ENCODE peak calls at places on chromosomes 13 and 19, in seven cellular contexts. D, U, O, M, A, J and H are unnamed samples. For H3K27me3, the result is how much of the 10 kb centered on the place peaks cover.

GRCh38 chr13:73924607-73925006 is 209.6 kb downstream of the KLF12 start:
- DNase-seq in D (no peak), U (no peak), O (peak), M (no peak), A (no peak), J (peak), H (no peak)

GRCh38 chr13:95154441-95154886 is 146.8 kb downstream of the ABCC4 start:
- DNase-seq in D (no peak), U (no peak), O (no peak), M (no peak), A (no peak), J (no peak), H (no peak)

GRCh38 chr13:82407321-82407720 is 1475.0 kb downstream of the SLITRK1 start:
- DNase-seq in D (no peak), U (no peak), O (no peak), M (no peak), A (no peak), J (no peak), H (no peak)

GRCh38 chr19:11321206-11322126 is 18.0 kb downstream of the RAB3D start:
- DNase-seq in D (no peak), U (no peak), O (no peak), M (no peak), A (no peak), J (no peak), H (no peak)

GRCh38 chr13:29801102-29801501 is 49.3 kb downstream of the UBL3 start:
- DNase-seq in D (no peak), U (no peak), O (no peak), M (no peak), A (no peak), J (no peak), H (no peak)

GRCh38 chr19:17281391-17282304 is at the start of gene ANKLE1:
- DNase-seq in D (peak), U (no peak), O (no peak), M (no peak), A (no peak), J (peak), H (no peak)

GRCh38 chr19:45693168-45693788 is 812 bp downstream of the QPCTL start:
- DNase-seq in D (peak), U (peak), O (peak), M (peak), A (peak), J (peak), H (no peak)

GRCh38 chr19:43623889-43624670 is 4.7 kb upstream of the ZNF428 start:
- DNase-seq in D (peak), U (no peak), O (no peak), M (no peak), A (no peak), J (no peak), H (no peak)

GRCh38 chr13:66992183-66992582 is 238.0 kb downstream of the PCDH9 start:
- DNase-seq in D (no peak), U (no peak), O (no peak), M (no peak), A (no peak), J (no peak), H (no peak)

GRCh38 chr13:77779461-77780272 is 82.2 kb downstream of the SLAIN1 start:
- DNase-seq in D (peak), U (no peak), O (peak), M (peak), A (no peak), J (peak), H (no peak)

GRCh38 chr13:23547000-23547590 is 23.1 kb upstream of the TNFRSF19 start:
- DNase-seq in D (no peak), U (no peak), O (no peak), M (peak), A (no peak), J (no peak), H (no peak)

GRCh38 chr19:12043752-12044422 is 8.4 kb upstream of the ZNF433 start:
- DNase-seq in D (no peak), U (no peak), O (no peak), M (no peak), A (no peak), J (no peak), H (no peak)

GRCh38 chr13:77033717-77034302 is 6.9 kb upstream of the FBXL3 start:
- DNase-seq in D (no peak), U (no peak), O (no peak), M (no peak), A (no peak), J (no peak), H (no peak)

GRCh38 chr13:48400090-48400694 is 12.7 kb downstream of the LPAR6 start:
- DNase-seq in D (no peak), U (no peak), O (no peak), M (no peak), A (no peak), J (no peak), H (no peak)

GRCh38 chr19:41269571-41269970 is 5.4 kb downstream of the HNRNPUL1 start:
- DNase-seq in D (no peak), U (no peak), O (no peak), M (no peak), A (no peak), J (no peak), H (no peak)

GRCh38 chr19:49847731-49848696 is 2.9 kb upstream of the PTOV1 start:
- DNase-seq in D (no peak), U (no peak), O (peak), M (no peak), A (no peak), J (no peak), H (no peak)

GRCh38 chr19:33624586-33625153 is 2.9 kb downstream of the CHST8 start:
- DNase-seq in D (no peak), U (no peak), O (no peak), M (no peak), A (no peak), J (no peak), H (no peak)

GRCh38 chr13:52001120-52001731 is 10.0 kb downstream of the ATP7B start:
- DNase-seq in D (peak), U (no peak), O (peak), M (no peak), A (no peak), J (no peak), H (no peak)

GRCh38 chr13:65416784-65417183 is 1813.4 kb downstream of the PCDH9 start:
- DNase-seq in D (no peak), U (no peak), O (no peak), M (no peak), A (no peak), J (no peak), H (no peak)

GRCh38 chr19:32339988-32340874 is 5.2 kb upstream of the ZNF507 start:
- DNase-seq in D (peak), U (peak), O (peak), M (peak), A (no peak), J (no peak), H (peak)

GRCh38 chr19:4602915-4603314 is 36.4 kb upstream of the TNFAIP8L1 start:
- DNase-seq in D (no peak), U (no peak), O (no peak), M (no peak), A (no peak), J (no peak), H (no peak)
- H3K27me3 ChIP-seq in D (under half), U (half or more), O (under half), M (under half), A (half or more), J (under half), H (under half)

GRCh38 chr19:292281-292884 is 1.2 kb upstream of the PLPP2 start:
- DNase-seq in D (peak), U (peak), O (no peak), M (no peak), A (peak), J (no peak), H (no peak)

GRCh38 chr19:289651-290538 is 1.3 kb downstream of the PLPP2 start:
- DNase-seq in D (peak), U (peak), O (peak), M (no peak), A (no peak), J (no peak), H (no peak)

GRCh38 chr19:291561-292280 is 518 bp upstream of the PLPP2 start:
- DNase-seq in D (peak), U (peak), O (peak), M (no peak), A (peak), J (no peak), H (no peak)

GRCh38 chr19:288911-289310 is 2.3 kb downstream of the PLPP2 start:
- DNase-seq in D (no peak), U (peak), O (peak), M (no peak), A (no peak), J (no peak), H (no peak)

GRCh38 chr19:290539-291521 is at the start of gene PLPP2:
- DNase-seq in D (peak), U (peak), O (peak), M (no peak), A (no peak), J (no peak), H (no peak)
- H3K27me3 ChIP-seq in D (under half), U (under half), O (under half), M (under half), A (half or more), J (under half), H (under half)

GRCh38 chr13:113403255-113404104 is 39.5 kb upstream of the GRTP1 start:
- DNase-seq in D (no peak), U (peak), O (no peak), M (no peak), A (peak), J (no peak), H (no peak)

GRCh38 chr13:113405481-113406300 is 41.8 kb upstream of the GRTP1 start:
- DNase-seq in D (no peak), U (peak), O (no peak), M (peak), A (peak), J (no peak), H (no peak)

GRCh38 chr13:113402471-113403254 is 38.7 kb upstream of the GRTP1 start:
- DNase-seq in D (no peak), U (peak), O (no peak), M (no peak), A (peak), J (no peak), H (peak)

GRCh38 chr13:113404723-113405471 is 41.0 kb upstream of the GRTP1 start:
- DNase-seq in D (no peak), U (peak), O (no peak), M (peak), A (peak), J (no peak), H (peak)

GRCh38 chr13:113404366-113404722 is 40.4 kb upstream of the GRTP1 start:
- DNase-seq in D (peak), U (no peak), O (no peak), M (no peak), A (no peak), J (no peak), H (no peak)
- H3K27me3 ChIP-seq in D (under half), U (under half), O (under half), M (under half), A (under half), J (under half), H (under half)

GRCh38 chr19:7668842-7669241 is at the start of gene RETN:
- DNase-seq in D (no peak), U (no peak), O (no peak), M (no peak), A (no peak), J (no peak), H (no peak)
- H3K27me3 ChIP-seq in D (half or more), U (under half), O (under half), M (under half), A (half or more), J (under half), H (under half)

GRCh38 chr13:111936267-111936925 is 130.6 kb upstream of the SOX1 start:
- DNase-seq in D (no peak), U (peak), O (no peak), M (no peak), A (peak), J (no peak), H (no peak)
- H3K27me3 ChIP-seq in D (under half), U (under half), O (under half), M (under half), A (under half), J (under half), H (under half)

GRCh38 chr19:50962245-50962644 is 7.1 kb downstream of the KLK6 start:
- DNase-seq in D (no peak), U (no peak), O (no peak), M (no peak), A (no peak), J (no peak), H (no peak)
- H3K27me3 ChIP-seq in D (under half), U (under half), O (under half), M (under half), A (under half), J (under half), H (under half)

DNA sequence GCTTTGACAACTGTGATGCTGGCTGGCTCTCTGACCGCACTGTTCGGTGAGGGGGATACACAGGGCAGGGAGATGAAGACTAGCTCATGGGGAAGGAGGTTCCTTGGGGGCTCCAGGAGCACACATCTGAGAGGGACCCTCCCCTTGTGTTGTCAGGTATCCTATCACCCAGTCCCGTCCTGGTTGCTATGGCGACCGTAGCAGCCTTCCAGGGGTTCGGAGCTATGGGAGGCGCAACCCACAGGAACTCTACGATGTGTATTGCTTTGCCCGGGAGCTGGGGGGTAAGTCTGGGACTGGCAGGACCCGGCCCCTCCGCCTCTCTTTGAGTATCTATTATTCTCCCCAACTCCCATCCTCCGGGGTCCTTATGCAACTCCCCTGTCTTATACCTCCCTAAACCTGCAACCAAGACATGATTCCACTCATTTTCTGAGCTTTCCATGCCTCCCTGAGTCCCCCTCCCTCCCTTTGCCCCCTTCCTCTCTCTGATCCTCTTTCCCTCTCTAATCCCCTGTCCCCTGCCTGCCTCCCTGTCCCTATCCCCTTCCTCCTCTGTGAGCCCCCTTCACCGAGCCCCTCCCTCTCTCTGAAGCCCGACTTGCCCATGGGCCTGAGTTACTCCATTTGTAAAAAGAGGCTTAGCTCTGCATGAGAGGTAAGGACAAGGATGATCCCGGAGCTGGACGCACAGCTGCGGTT is 12.5 kb downstream of the NCAN start:
- DNase-seq in D (peak), U (no peak), O (no peak), M (no peak), A (no peak), J (no peak), H (no peak)
- H3K27me3 ChIP-seq in D (under half), U (under half), O (under half), M (under half), A (half or more), J (under half), H (under half)